ENCODE peak calls at places on chromosomes 13 and 19, in five cellular contexts. B is epithelial cell of esophagus, L is Peyer's patch, D is uterus, W is B cell. Z is an unnamed sample.

GRCh38 chr19:3984584-3984907 is 717 bp downstream of the EEF2 start:
- DNase-seq in W (no peak), B (no peak), L (no peak), D (no peak), Z (no peak)

GRCh38 chr13:25625361-25625760 is 253.6 kb downstream of the ATP8A2 start:
- DNase-seq in L (no peak), B (no peak), D (no peak), W (no peak), Z (no peak)

GRCh38 chr19:7287716-7288115 is 6.5 kb downstream of the INSR start:
- DNase-seq in D (no peak), L (no peak), W (no peak), B (no peak), Z (no peak)

GRCh38 chr13:84470528-84470927 is 588.3 kb upstream of the SLITRK1 start:
- DNase-seq in L (no peak), W (no peak), D (no peak), B (peak), Z (no peak)

GRCh38 chr13:47230155-47230554 is 333.3 kb upstream of the HTR2A start:
- DNase-seq in D (no peak), L (no peak), B (no peak), W (no peak), Z (no peak)

GRCh38 chr19:35404879-35405622 is 34.2 kb downstream of the GPR42 start:
- DNase-seq in W (no peak), B (peak), L (no peak), D (no peak), Z (peak)

GRCh38 chr13:52925775-52926285 is 77.4 kb upstream of the PCDH8 start:
- DNase-seq in B (peak), D (no peak), W (no peak), L (no peak), Z (no peak)

GRCh38 chr19:5313307-5313706 is 27.3 kb downstream of the PTPRS start:
- DNase-seq in B (no peak), L (no peak), W (peak), D (no peak), Z (no peak)

GRCh38 chr19:58571575-58571947 is 1.6 kb downstream of the MZF1 start:
- DNase-seq in L (peak), B (no peak), D (peak), W (no peak), Z (no peak)

GRCh38 chr13:73715910-73716257 is 418.3 kb downstream of the KLF12 start:
- DNase-seq in B (peak), L (no peak), D (no peak), W (no peak), Z (peak)

GRCh38 chr19:41521860-41522555 is 54.0 kb upstream of the CEACAM21 start:
- DNase-seq in B (no peak), D (no peak), L (no peak), W (no peak), Z (no peak)

GRCh38 chr13:106038752-106039151 is 496.7 kb downstream of the EFNB2 start:
- DNase-seq in D (no peak), L (no peak), W (no peak), B (peak), Z (no peak)

GRCh38 chr19:40341601-40342482 is 6.4 kb downstream of the C19orf47 start:
- DNase-seq in D (no peak), W (no peak), B (peak), L (no peak), Z (no peak)

GRCh38 chr13:34591163-34591562 is 350.9 kb upstream of the NBEA start:
- DNase-seq in W (no peak), L (no peak), B (no peak), D (no peak), Z (no peak)

GRCh38 chr19:52028027-52028779 is at the start of gene ZNF614:
- DNase-seq in B (peak), D (peak), W (peak), L (peak), Z (peak)

GRCh38 chr13:79548886-79549285 is 67.9 kb downstream of the NDFIP2 start:
- DNase-seq in D (no peak), L (no peak), B (peak), W (no peak), Z (no peak)

GRCh38 chr19:18919895-18920204 is 335 bp downstream of the DDX49 start:
- DNase-seq in L (no peak), D (no peak), B (no peak), W (no peak), Z (no peak)

GRCh38 chr13:44412341-44412935 is 38.8 kb downstream of the SERP2 start:
- DNase-seq in L (no peak), W (no peak), B (no peak), D (no peak), Z (no peak)

GRCh38 chr19:44927746-44928145 is 13.3 kb downstream of the APOC1 start:
- DNase-seq in L (no peak), W (no peak), B (no peak), D (no peak), Z (no peak)

GRCh38 chr19:7507884-7508283 is 8.0 kb upstream of the ZNF358 start:
- DNase-seq in W (no peak), D (peak), B (peak), L (peak), Z (no peak)

GRCh38 chr19:50266896-50267295 is 62.3 kb downstream of the KCNC3 start:
- DNase-seq in B (no peak), W (no peak), D (no peak), L (no peak), Z (peak)

GRCh38 chr19:38455031-38455430 is 21.5 kb downstream of the RYR1 start:
- DNase-seq in L (no peak), D (no peak), W (no peak), B (peak), Z (no peak)
- TF ChIP-seq CTCF in L (no peak), D (no peak), W (no peak), B (no peak), Z (no peak)

DNA sequence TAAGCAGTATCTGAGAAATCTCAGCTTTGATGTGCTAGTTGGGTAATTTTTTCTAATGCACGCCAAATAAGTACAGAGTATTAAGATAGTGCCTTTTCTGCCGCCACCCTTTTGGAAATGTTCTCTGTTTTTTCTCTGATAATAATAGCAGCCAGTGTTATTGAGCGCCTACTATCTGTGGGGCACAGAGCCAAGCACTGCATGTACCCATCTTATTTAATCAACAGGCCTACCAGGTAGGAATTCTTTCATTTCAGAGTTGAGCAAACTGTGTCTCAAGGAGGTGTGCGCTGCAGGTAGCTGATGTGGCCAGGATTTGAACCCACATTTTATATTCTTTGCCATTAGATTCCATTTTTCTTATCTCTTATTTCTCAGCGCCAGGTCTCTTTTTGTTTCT is 1.4 kb downstream of the EPN1 start:
- DNase-seq in D (no peak), L (no peak), B (peak), W (no peak), Z (no peak)
- TF ChIP-seq CTCF in D (no peak), L (no peak), B (peak), W (no peak), Z (no peak)

GRCh38 chr19:53365134-53365898 is at the start of gene ZNF525:
- DNase-seq in W (peak), B (peak), L (peak), D (peak), Z (peak)
- TF ChIP-seq CTCF in W (peak), B (peak), L (peak), D (no peak), Z (no peak)

GRCh38 chr13:93227280-93227905 is 786 bp downstream of the GPC6 start:
- DNase-seq in L (no peak), B (peak), D (no peak), W (no peak), Z (no peak)

GRCh38 chr13:93226065-93226622 is 463 bp upstream of the GPC6 start:
- DNase-seq in D (no peak), L (no peak), B (no peak), W (no peak), Z (no peak)

GRCh38 chr13:93230466-93230865 is 3.9 kb downstream of the GPC6 start:
- DNase-seq in B (peak), W (no peak), L (no peak), D (no peak), Z (no peak)

GRCh38 chr13:93226623-93227279 is at the start of gene GPC6:
- DNase-seq in B (peak), W (no peak), D (no peak), L (no peak), Z (no peak)

GRCh38 chr13:93227906-93228801 is 1.5 kb downstream of the GPC6 start:
- DNase-seq in L (no peak), B (peak), W (no peak), D (peak), Z (no peak)
- TF ChIP-seq CTCF in L (no peak), B (peak), W (no peak), D (peak), Z (no peak)